ENCODE peak calls at places on chromosomes 3 and 15, in eight cellular contexts. X is fibroblast of pulmonary artery, L is prostate gland, T is tibial nerve, P is WTC11, S is ovary, D is psoas muscle, V is mucosa of descending colon. O is an unnamed sample.

GRCh38 chr3:16512435-16513140 is 911 bp downstream of the RFTN1 start:
- DNase-seq in X (no peak), L (no peak), T (peak; percentile 41), P (no peak), S (peak; percentile 59), D (peak; percentile 41), V (peak; percentile 37), O (no peak)

GRCh38 chr3:27976933-27977332 is 254.8 kb upstream of the EOMES start:
- DNase-seq in X (peak; percentile 59), L (no peak), T (no peak), P (no peak), S (no peak), D (no peak), V (peak; percentile 3), O (no peak)

GRCh38 chr3:39651993-39652739 is 157.2 kb upstream of the MYRIP start:
- DNase-seq in X (no peak), L (no peak), T (no peak), P (no peak), S (no peak), D (no peak), V (no peak), O (no peak)

GRCh38 chr3:134874737-134875413 is 79.8 kb downstream of the EPHB1 start:
- DNase-seq in X (no peak), L (no peak), T (no peak), P (no peak), S (no peak), D (no peak), V (no peak), O (no peak)

GRCh38 chr3:102206506-102207145 is 228.2 kb upstream of the ZPLD1 start:
- DNase-seq in X (peak; percentile 79), L (no peak), T (peak; percentile 52), P (no peak), S (no peak), D (peak; percentile 71), V (peak; percentile 62), O (no peak)

GRCh38 chr15:29044506-29044905 is 158.7 kb downstream of the APBA2 start:
- DNase-seq in X (no peak), L (no peak), T (no peak), P (no peak), S (no peak), D (no peak), V (no peak), O (no peak)

GRCh38 chr15:64019764-64020163 is 26.5 kb downstream of the DAPK2 start:
- DNase-seq in X (no peak), L (peak; percentile 58), T (no peak), P (no peak), S (no peak), D (peak; percentile 37), V (peak; percentile 76), O (no peak)

GRCh38 chr15:31297221-31297879 is 29.3 kb upstream of the KLF13 start:
- DNase-seq in X (no peak), L (peak; percentile 4), T (peak; percentile 9), P (no peak), S (no peak), D (no peak), V (no peak), O (no peak)

GRCh38 chr3:13880811-13881156 is 913 bp upstream of the WNT7A start:
- DNase-seq in X (no peak), L (no peak), T (no peak), P (peak; percentile 46), S (no peak), D (no peak), V (no peak), O (no peak)

GRCh38 chr3:186452517-186452916 is 90.5 kb upstream of the DGKG start:
- DNase-seq in X (peak; percentile 77), L (no peak), T (no peak), P (no peak), S (no peak), D (no peak), V (no peak), O (no peak)

GRCh38 chr15:60784855-60785254 is 305.9 kb upstream of the ICE2 start:
- DNase-seq in X (no peak), L (no peak), T (no peak), P (no peak), S (no peak), D (no peak), V (no peak), O (no peak)

GRCh38 chr15:29364429-29365078 is 94.9 kb upstream of the NSMCE3 start:
- DNase-seq in X (peak; percentile 76), L (no peak), T (no peak), P (peak; percentile 46), S (no peak), D (no peak), V (peak; percentile 18), O (no peak)

GRCh38 chr15:99157456-99157855 is 52.6 kb downstream of the SYNM start:
- DNase-seq in X (no peak), L (no peak), T (no peak), P (no peak), S (no peak), D (no peak), V (no peak), O (no peak)

GRCh38 chr3:138465927-138466326 is 31.5 kb downstream of the ESYT3 start:
- DNase-seq in X (peak; percentile 41), L (no peak), T (no peak), P (no peak), S (no peak), D (no peak), V (no peak), O (no peak)

GRCh38 chr15:52288051-52288942 is 7.3 kb downstream of the MYO5C start:
- DNase-seq in X (peak; percentile 11), L (peak; percentile 91), T (no peak), P (no peak), S (no peak), D (no peak), V (peak; percentile 86), O (no peak)

GRCh38 chr3:113218679-113219040 is 7.3 kb downstream of the BOC start:
- DNase-seq in X (no peak), L (no peak), T (no peak), P (no peak), S (no peak), D (no peak), V (no peak), O (no peak)

GRCh38 chr3:100384735-100385134 is 16.2 kb downstream of the TOMM70 start:
- DNase-seq in X (no peak), L (no peak), T (no peak), P (no peak), S (no peak), D (no peak), V (no peak), O (no peak)

GRCh38 chr3:172002512-172003078 is 36.8 kb upstream of the FNDC3B start:
- DNase-seq in X (no peak), L (no peak), T (no peak), P (no peak), S (no peak), D (no peak), V (no peak), O (no peak)

GRCh38 chr3:137285924-137286323 is 328.1 kb downstream of the IL20RB start:
- DNase-seq in X (no peak), L (no peak), T (no peak), P (no peak), S (no peak), D (no peak), V (no peak), O (no peak)

GRCh38 chr3:144953959-144954358 is 982.3 kb downstream of the DIPK2A start:
- DNase-seq in X (no peak), L (no peak), T (no peak), P (no peak), S (no peak), D (no peak), V (no peak), O (no peak)
- TF ChIP-seq CTCF in X (no peak), L (no peak), T (no peak), P (no peak), S (no peak), D (no peak), V (no peak), O (no peak)

GRCh38 chr3:117141821-117142220 is 432.2 kb downstream of the TUSC7 start:
- DNase-seq in X (no peak), L (peak; percentile 44), T (no peak), P (no peak), S (no peak), D (no peak), V (no peak), O (no peak)
- TF ChIP-seq CTCF in X (no peak), L (no peak), T (no peak), P (no peak), S (no peak), D (no peak), V (no peak), O (no peak)

GRCh38 chr3:143362115-143362992 is 242.8 kb downstream of the CHST2 start:
- DNase-seq in X (no peak), L (no peak), T (no peak), P (no peak), S (no peak), D (no peak), V (no peak), O (no peak)

GRCh38 chr3:143361589-143361988 is 242.0 kb downstream of the CHST2 start:
- DNase-seq in X (no peak), L (no peak), T (no peak), P (no peak), S (no peak), D (no peak), V (no peak), O (no peak)

GRCh38 chr3:143360244-143360643 is 240.7 kb downstream of the CHST2 start:
- DNase-seq in X (peak; percentile 15), L (no peak), T (no peak), P (no peak), S (no peak), D (no peak), V (no peak), O (no peak)

GRCh38 chr3:143366672-143367071 is 247.1 kb downstream of the CHST2 start:
- DNase-seq in X (no peak), L (no peak), T (no peak), P (no peak), S (no peak), D (no peak), V (no peak), O (no peak)

GRCh38 chr3:143363276-143363675 is 243.7 kb downstream of the CHST2 start:
- DNase-seq in X (peak; percentile 57), L (no peak), T (no peak), P (no peak), S (no peak), D (no peak), V (no peak), O (no peak)
- TF ChIP-seq CTCF in X (no peak), L (no peak), T (no peak), P (no peak), S (no peak), D (no peak), V (no peak), O (no peak)

GRCh38 chr3:45547202-45547701 is 47.3 kb upstream of the LIMD1 start:
- DNase-seq in X (no peak), L (peak; percentile 93), T (no peak), P (no peak), S (no peak), D (no peak), V (no peak), O (no peak)

GRCh38 chr3:45545476-45545875 is 49.1 kb upstream of the LIMD1 start:
- DNase-seq in X (peak; percentile 31), L (no peak), T (no peak), P (no peak), S (no peak), D (peak; percentile 83), V (no peak), O (no peak)

GRCh38 chr3:45547764-45548683 is 46.5 kb upstream of the LIMD1 start:
- DNase-seq in X (no peak), L (no peak), T (no peak), P (no peak), S (no peak), D (peak; percentile 64), V (no peak), O (no peak)

GRCh38 chr3:45546223-45546622 is 48.3 kb upstream of the LIMD1 start:
- DNase-seq in X (no peak), L (no peak), T (no peak), P (no peak), S (no peak), D (no peak), V (no peak), O (no peak)

GRCh38 chr3:45546636-45547201 is 47.8 kb upstream of the LIMD1 start:
- DNase-seq in X (no peak), L (no peak), T (no peak), P (peak; percentile 79), S (no peak), D (peak; percentile 45), V (no peak), O (no peak)
- TF ChIP-seq CTCF in X (peak; percentile 38), L (peak; percentile 23), T (peak; percentile 11), P (peak; percentile 66), S (no peak), D (peak; percentile 24), V (no peak), O (peak; percentile 58)

O was measured in D721Med.